ENCODE peak calls at places on chromosomes 13 and 19, in six cellular contexts. One of them, this sample, is unnamed.

GRCh38 chr13:20401958-20402856 is 123.5 kb downstream of the CRYL1 start:
- DNase-seq in neural progenitor cell: no peak
- DNase-seq in mammary epithelial cell: peak; percentile 55
- DNase-seq in fibroblast of lung: peak; percentile 42
- DNase-seq in astrocyte of the spinal cord: peak; percentile 20
- DNase-seq in heart left ventricle: no peak
- DNase-seq in this sample: no peak

GRCh38 chr19:49564616-49565045 is 15.7 kb downstream of the NOSIP start:
- DNase-seq in neural progenitor cell: no peak
- DNase-seq in mammary epithelial cell: no peak
- DNase-seq in fibroblast of lung: no peak
- DNase-seq in astrocyte of the spinal cord: no peak
- DNase-seq in heart left ventricle: no peak
- DNase-seq in this sample: no peak

GRCh38 chr13:90084684-90085290 is 1262.7 kb upstream of the MIR17HG start:
- DNase-seq in neural progenitor cell: no peak
- DNase-seq in mammary epithelial cell: no peak
- DNase-seq in fibroblast of lung: peak; percentile 42
- DNase-seq in astrocyte of the spinal cord: no peak
- DNase-seq in heart left ventricle: no peak
- DNase-seq in this sample: no peak

GRCh38 chr19:27974082-27974513 is 1238.9 kb downstream of the UQCRFS1 start:
- DNase-seq in neural progenitor cell: peak; percentile 70
- DNase-seq in mammary epithelial cell: no peak
- DNase-seq in fibroblast of lung: no peak
- DNase-seq in astrocyte of the spinal cord: peak; percentile 24
- DNase-seq in heart left ventricle: no peak
- DNase-seq in this sample: no peak

GRCh38 chr13:33678906-33679657 is 138.9 kb upstream of the RFC3 start:
- DNase-seq in neural progenitor cell: no peak
- DNase-seq in mammary epithelial cell: peak; percentile 94
- DNase-seq in fibroblast of lung: peak; percentile 34
- DNase-seq in astrocyte of the spinal cord: peak; percentile 48
- DNase-seq in heart left ventricle: peak; percentile 66
- DNase-seq in this sample: peak; percentile 72

GRCh38 chr13:33524086-33524485 is 238.5 kb upstream of the STARD13 start:
- DNase-seq in neural progenitor cell: no peak
- DNase-seq in mammary epithelial cell: peak; percentile 29
- DNase-seq in fibroblast of lung: peak; percentile 88
- DNase-seq in astrocyte of the spinal cord: peak; percentile 95
- DNase-seq in heart left ventricle: no peak
- DNase-seq in this sample: no peak

GRCh38 chr19:31214086-31214485 is 135.2 kb downstream of the TSHZ3 start:
- DNase-seq in neural progenitor cell: no peak
- DNase-seq in mammary epithelial cell: peak; percentile 99
- DNase-seq in fibroblast of lung: peak; percentile 99
- DNase-seq in astrocyte of the spinal cord: peak; percentile 100
- DNase-seq in heart left ventricle: peak; percentile 61
- DNase-seq in this sample: peak; percentile 65

GRCh38 chr19:42360787-42361544 is 29.1 kb downstream of the CNFN start:
- DNase-seq in neural progenitor cell: peak; percentile 80
- DNase-seq in mammary epithelial cell: no peak
- DNase-seq in fibroblast of lung: no peak
- DNase-seq in astrocyte of the spinal cord: no peak
- DNase-seq in heart left ventricle: no peak
- DNase-seq in this sample: no peak

GRCh38 chr19:30153326-30154210 is 211.5 kb downstream of the URI1 start:
- DNase-seq in neural progenitor cell: no peak
- DNase-seq in mammary epithelial cell: no peak
- DNase-seq in fibroblast of lung: no peak
- DNase-seq in astrocyte of the spinal cord: no peak
- DNase-seq in heart left ventricle: no peak
- DNase-seq in this sample: no peak

GRCh38 chr13:20526664-20527063 is 1.0 kb upstream of the CRYL1 start:
- DNase-seq in neural progenitor cell: no peak
- DNase-seq in mammary epithelial cell: no peak
- DNase-seq in fibroblast of lung: peak; percentile 23
- DNase-seq in astrocyte of the spinal cord: peak; percentile 29
- DNase-seq in heart left ventricle: no peak
- DNase-seq in this sample: no peak

GRCh38 chr19:7787141-7787540 is 24.1 kb downstream of the CLEC4M start:
- DNase-seq in neural progenitor cell: no peak
- DNase-seq in mammary epithelial cell: no peak
- DNase-seq in fibroblast of lung: no peak
- DNase-seq in astrocyte of the spinal cord: no peak
- DNase-seq in heart left ventricle: no peak
- DNase-seq in this sample: no peak

GRCh38 chr19:17448190-17448967 is at the start of gene TMEM221:
- DNase-seq in neural progenitor cell: peak; percentile 83
- DNase-seq in mammary epithelial cell: no peak
- DNase-seq in fibroblast of lung: no peak
- DNase-seq in astrocyte of the spinal cord: no peak
- DNase-seq in heart left ventricle: peak; percentile 53
- DNase-seq in this sample: peak; percentile 69

GRCh38 chr19:17830567-17831418 is 9.5 kb upstream of the INSL3 start:
- DNase-seq in neural progenitor cell: peak; percentile 96
- DNase-seq in mammary epithelial cell: no peak
- DNase-seq in fibroblast of lung: peak; percentile 75
- DNase-seq in astrocyte of the spinal cord: peak; percentile 69
- DNase-seq in heart left ventricle: peak; percentile 42
- DNase-seq in this sample: peak; percentile 69

GRCh38 chr19:46256855-46257254 is 27.3 kb downstream of the IGFL1 start:
- DNase-seq in neural progenitor cell: no peak
- DNase-seq in mammary epithelial cell: peak; percentile 63
- DNase-seq in fibroblast of lung: peak; percentile 53
- DNase-seq in astrocyte of the spinal cord: no peak
- DNase-seq in heart left ventricle: no peak
- DNase-seq in this sample: no peak

GRCh38 chr13:19838726-19839342 is 24.6 kb downstream of the ZMYM5 start:
- DNase-seq in neural progenitor cell: no peak
- DNase-seq in mammary epithelial cell: no peak
- DNase-seq in fibroblast of lung: peak; percentile 51
- DNase-seq in astrocyte of the spinal cord: peak; percentile 78
- DNase-seq in heart left ventricle: no peak
- DNase-seq in this sample: no peak

GRCh38 chr13:27500806-27501534 is 50.6 kb upstream of the MTIF3 start:
- DNase-seq in neural progenitor cell: no peak
- DNase-seq in mammary epithelial cell: no peak
- DNase-seq in fibroblast of lung: no peak
- DNase-seq in astrocyte of the spinal cord: no peak
- DNase-seq in heart left ventricle: no peak
- DNase-seq in this sample: no peak

GRCh38 chr13:29505950-29506349 is 89.5 kb downstream of the SLC7A1 start:
- DNase-seq in neural progenitor cell: no peak
- DNase-seq in mammary epithelial cell: no peak
- DNase-seq in fibroblast of lung: no peak
- DNase-seq in astrocyte of the spinal cord: no peak
- DNase-seq in heart left ventricle: no peak
- DNase-seq in this sample: peak; percentile 35

GRCh38 chr19:8259922-8260247 is 48.3 kb downstream of the CD320 start:
- DNase-seq in neural progenitor cell: no peak
- DNase-seq in mammary epithelial cell: no peak
- DNase-seq in fibroblast of lung: no peak
- DNase-seq in astrocyte of the spinal cord: no peak
- DNase-seq in heart left ventricle: no peak
- DNase-seq in this sample: no peak

GRCh38 chr13:44048326-44048725 is 168.6 kb downstream of the LACC1 start:
- DNase-seq in neural progenitor cell: no peak
- DNase-seq in mammary epithelial cell: no peak
- DNase-seq in fibroblast of lung: peak; percentile 25
- DNase-seq in astrocyte of the spinal cord: no peak
- DNase-seq in heart left ventricle: no peak
- DNase-seq in this sample: no peak

GRCh38 chr13:44575741-44576395 is at the start of gene TSC22D1:
- DNase-seq in neural progenitor cell: peak; percentile 66
- DNase-seq in mammary epithelial cell: peak; percentile 47
- DNase-seq in fibroblast of lung: peak; percentile 56
- DNase-seq in astrocyte of the spinal cord: peak; percentile 53
- DNase-seq in heart left ventricle: peak; percentile 47
- DNase-seq in this sample: peak; percentile 79

GRCh38 chr19:54011507-54012211 is 20.2 kb downstream of the CACNG6 start:
- DNase-seq in neural progenitor cell: peak; percentile 34
- DNase-seq in mammary epithelial cell: no peak
- DNase-seq in fibroblast of lung: no peak
- DNase-seq in astrocyte of the spinal cord: no peak
- DNase-seq in heart left ventricle: no peak
- DNase-seq in this sample: no peak

GRCh38 chr19:42042455-42043170 is 27.4 kb downstream of the GRIK5 start:
- DNase-seq in neural progenitor cell: no peak
- DNase-seq in mammary epithelial cell: no peak
- DNase-seq in fibroblast of lung: no peak
- DNase-seq in astrocyte of the spinal cord: no peak
- DNase-seq in heart left ventricle: no peak
- DNase-seq in this sample: no peak

GRCh38 chr13:26486550-26486949 is 70.9 kb upstream of the WASF3 start:
- DNase-seq in neural progenitor cell: no peak
- DNase-seq in mammary epithelial cell: no peak
- DNase-seq in fibroblast of lung: no peak
- DNase-seq in astrocyte of the spinal cord: no peak
- DNase-seq in heart left ventricle: peak; percentile 49
- DNase-seq in this sample: no peak

GRCh38 chr19:18436651-18437478 is 1.1 kb downstream of the ISYNA1 start:
- DNase-seq in neural progenitor cell: peak; percentile 92
- DNase-seq in mammary epithelial cell: no peak
- DNase-seq in fibroblast of lung: peak; percentile 84
- DNase-seq in astrocyte of the spinal cord: peak; percentile 86
- DNase-seq in heart left ventricle: peak; percentile 87
- DNase-seq in this sample: peak; percentile 81

GRCh38 chr19:28914173-28914572 is 298.8 kb downstream of the UQCRFS1 start:
- DNase-seq in neural progenitor cell: no peak
- DNase-seq in mammary epithelial cell: no peak
- DNase-seq in fibroblast of lung: no peak
- DNase-seq in astrocyte of the spinal cord: no peak
- DNase-seq in heart left ventricle: no peak
- DNase-seq in this sample: no peak

GRCh38 chr19:1154731-1155351 is 19.2 kb downstream of the SBNO2 start:
- DNase-seq in neural progenitor cell: no peak
- DNase-seq in mammary epithelial cell: peak; percentile 85
- DNase-seq in fibroblast of lung: peak; percentile 90
- DNase-seq in astrocyte of the spinal cord: peak; percentile 68
- DNase-seq in heart left ventricle: peak; percentile 94
- DNase-seq in this sample: peak; percentile 96

GRCh38 chr19:1155352-1156304 is 18.4 kb downstream of the SBNO2 start:
- DNase-seq in neural progenitor cell: no peak
- DNase-seq in mammary epithelial cell: no peak
- DNase-seq in fibroblast of lung: no peak
- DNase-seq in astrocyte of the spinal cord: no peak
- DNase-seq in heart left ventricle: no peak
- DNase-seq in this sample: no peak

GRCh38 chr19:1151917-1152601 is 22.0 kb downstream of the SBNO2 start:
- DNase-seq in neural progenitor cell: no peak
- DNase-seq in mammary epithelial cell: no peak
- DNase-seq in fibroblast of lung: no peak
- DNase-seq in astrocyte of the spinal cord: no peak
- DNase-seq in heart left ventricle: peak; percentile 81
- DNase-seq in this sample: peak; percentile 66

GRCh38 chr19:1156305-1156801 is 17.7 kb downstream of the SBNO2 start:
- DNase-seq in neural progenitor cell: no peak
- DNase-seq in mammary epithelial cell: no peak
- DNase-seq in fibroblast of lung: no peak
- DNase-seq in astrocyte of the spinal cord: no peak
- DNase-seq in heart left ventricle: no peak
- DNase-seq in this sample: peak; percentile 78

DNA sequence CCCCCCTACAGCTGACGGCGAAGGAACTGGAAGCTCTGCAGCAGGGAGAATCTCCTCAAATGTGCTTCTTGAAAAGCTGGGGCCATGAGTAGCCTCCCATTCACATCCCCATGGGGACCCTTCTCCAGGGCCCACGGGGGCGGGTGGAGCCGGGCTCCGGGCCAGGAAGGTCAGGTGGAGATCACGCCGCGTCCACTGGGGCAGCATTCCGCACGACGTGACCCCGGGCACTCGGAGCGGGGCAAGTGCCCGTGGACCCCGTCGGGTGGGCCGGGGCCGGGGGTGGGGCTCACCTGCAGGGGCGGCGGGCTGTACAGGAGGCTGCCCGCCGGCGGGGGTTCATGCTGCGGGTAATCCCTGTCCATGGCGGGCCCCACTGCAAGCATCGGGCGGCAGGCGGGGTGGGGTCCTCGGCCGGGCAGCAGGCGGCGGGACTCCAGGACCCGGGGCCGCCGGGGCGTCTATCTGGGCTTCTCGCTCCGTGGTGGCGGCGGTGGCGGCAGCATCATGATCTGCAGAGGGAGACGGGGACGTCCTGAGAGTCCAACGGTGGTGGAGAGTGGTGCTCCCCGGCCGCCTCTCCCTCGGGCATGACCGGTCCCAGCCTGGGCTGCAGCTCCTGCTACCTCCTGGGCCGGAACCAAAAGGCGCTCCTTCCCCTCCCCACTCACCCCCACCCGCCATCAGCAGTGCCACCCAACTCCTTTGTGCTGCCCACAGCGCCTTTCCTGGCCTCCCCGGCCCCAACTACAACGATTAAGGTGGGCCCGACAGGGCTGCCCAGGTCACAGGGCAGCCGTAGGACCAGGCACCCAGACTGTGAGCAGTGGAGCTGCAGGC is 20.0 kb downstream of the SBNO2 start:
- DNase-seq in neural progenitor cell: no peak
- DNase-seq in mammary epithelial cell: no peak
- DNase-seq in fibroblast of lung: no peak
- DNase-seq in astrocyte of the spinal cord: no peak
- DNase-seq in heart left ventricle: no peak
- DNase-seq in this sample: peak; percentile 76
- H3K4me3 ChIP-seq in neural progenitor cell: no peak overlapping the region
- H3K4me3 ChIP-seq in mammary epithelial cell: peak overlapping the region; percentile 46
- H3K4me3 ChIP-seq in fibroblast of lung: peak overlapping the region; percentile 28
- H3K4me3 ChIP-seq in astrocyte of the spinal cord: no peak overlapping the region
- H3K4me3 ChIP-seq in heart left ventricle: peak overlapping the region; percentile 18
- H3K4me3 ChIP-seq in this sample: peak overlapping the region; percentile 45

GRCh38 chr13:106101201-106101600 is 434.3 kb downstream of the EFNB2 start:
- DNase-seq in neural progenitor cell: no peak
- DNase-seq in mammary epithelial cell: no peak
- DNase-seq in fibroblast of lung: no peak
- DNase-seq in astrocyte of the spinal cord: no peak
- DNase-seq in heart left ventricle: no peak
- DNase-seq in this sample: no peak
- H3K4me3 ChIP-seq in neural progenitor cell: peak overlapping the region; percentile 37
- H3K4me3 ChIP-seq in mammary epithelial cell: no peak overlapping the region
- H3K4me3 ChIP-seq in fibroblast of lung: no peak overlapping the region
- H3K4me3 ChIP-seq in astrocyte of the spinal cord: no peak overlapping the region
- H3K4me3 ChIP-seq in heart left ventricle: no peak overlapping the region
- H3K4me3 ChIP-seq in this sample: no peak overlapping the region

GRCh38 chr13:41059896-41060722 is 1.2 kb upstream of the WBP4 start:
- DNase-seq in neural progenitor cell: peak; percentile 94
- DNase-seq in mammary epithelial cell: peak; percentile 87
- DNase-seq in fibroblast of lung: peak; percentile 91
- DNase-seq in astrocyte of the spinal cord: peak; percentile 92
- DNase-seq in heart left ventricle: peak; percentile 95
- DNase-seq in this sample: peak; percentile 96
- H3K4me3 ChIP-seq in neural progenitor cell: peak overlapping the region; percentile 70
- H3K4me3 ChIP-seq in mammary epithelial cell: peak overlapping the region; percentile 87
- H3K4me3 ChIP-seq in fibroblast of lung: peak overlapping the region; percentile 93
- H3K4me3 ChIP-seq in astrocyte of the spinal cord: peak overlapping the region; percentile 87
- H3K4me3 ChIP-seq in heart left ventricle: peak overlapping the region; percentile 85
- H3K4me3 ChIP-seq in this sample: peak overlapping the region; percentile 81

DNA sequence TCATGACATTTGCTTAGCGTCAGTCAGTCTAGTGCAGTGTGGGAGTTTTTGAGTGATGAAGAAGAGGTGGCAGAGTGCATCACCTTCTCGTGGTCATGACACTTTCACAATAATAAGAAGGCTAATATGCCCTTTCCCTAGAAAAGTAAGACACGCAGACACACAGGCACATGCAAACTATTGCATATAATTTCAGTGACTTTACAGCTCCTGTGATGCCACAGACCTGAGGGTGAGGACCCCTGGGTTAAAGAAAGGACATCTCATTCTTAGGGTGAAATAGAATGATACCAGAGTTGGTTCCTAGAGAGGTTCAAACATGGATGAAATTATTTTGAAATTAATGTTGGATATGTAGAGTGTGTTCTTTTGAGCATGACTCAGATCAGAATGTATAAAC is 300.3 kb downstream of the GPC5 start:
- DNase-seq in neural progenitor cell: no peak
- DNase-seq in mammary epithelial cell: no peak
- DNase-seq in fibroblast of lung: no peak
- DNase-seq in astrocyte of the spinal cord: no peak
- DNase-seq in heart left ventricle: no peak
- DNase-seq in this sample: no peak
- H3K4me3 ChIP-seq in neural progenitor cell: no peak overlapping the region
- H3K4me3 ChIP-seq in mammary epithelial cell: no peak overlapping the region
- H3K4me3 ChIP-seq in fibroblast of lung: no peak overlapping the region
- H3K4me3 ChIP-seq in astrocyte of the spinal cord: no peak overlapping the region
- H3K4me3 ChIP-seq in heart left ventricle: no peak overlapping the region
- H3K4me3 ChIP-seq in this sample: no peak overlapping the region